ENCODE peak calls at places on chromosomes 16 and 17, in six cellular contexts. V is activated CD8-positive, alpha-beta memory T cell treated with anti-CD3 and anti-CD28 coated beads for 1 hour; H is spleen; I is EH; W is amniotic stem cell; Q is C1 segment of cervical spinal cord. F is an unnamed sample.

GRCh38 chr16:77062878-77063566 is 128.0 kb upstream of the MON1B start:
- DNase-seq in V (no peak), H (no peak), I (no peak), W (no peak), Q (no peak), F (no peak)

GRCh38 chr17:75260679-75261335 is 599 bp downstream of the GGA3 start:
- DNase-seq in V (no peak), H (no peak), I (no peak), W (no peak), Q (no peak), F (no peak)

GRCh38 chr17:19487009-19487600 is 46.5 kb upstream of the SLC47A1 start:
- DNase-seq in V (no peak), H (peak), I (peak), W (no peak), Q (no peak), F (no peak)

GRCh38 chr17:41864837-41865595 is at the start of gene KLHL11:
- DNase-seq in V (peak), H (peak), I (peak), W (peak), Q (peak), F (peak)

GRCh38 chr16:59633996-59634579 is 900.0 kb upstream of the GOT2 start:
- DNase-seq in V (no peak), H (no peak), I (peak), W (no peak), Q (no peak), F (peak)

GRCh38 chr17:29954405-29954804 is 13.0 kb downstream of the EFCAB5 start:
- DNase-seq in V (no peak), H (no peak), I (no peak), W (no peak), Q (no peak), F (no peak)

GRCh38 chr16:83900611-83901010 is 1.7 kb downstream of the MLYCD start:
- DNase-seq in V (no peak), H (no peak), I (no peak), W (no peak), Q (no peak), F (no peak)

GRCh38 chr16:56945847-56946527 is 14.0 kb downstream of the HERPUD1 start:
- DNase-seq in V (no peak), H (no peak), I (peak), W (no peak), Q (no peak), F (no peak)

GRCh38 chr17:17710355-17710727 is 29.1 kb downstream of the RAI1 start:
- DNase-seq in V (no peak), H (no peak), I (no peak), W (no peak), Q (no peak), F (no peak)

GRCh38 chr17:32529604-32530003 is 42.8 kb downstream of the CDK5R1 start:
- DNase-seq in V (no peak), H (no peak), I (peak), W (no peak), Q (no peak), F (no peak)

GRCh38 chr17:33602981-33603380 is 309.9 kb upstream of the ASIC2 start:
- DNase-seq in V (no peak), H (no peak), I (no peak), W (no peak), Q (no peak), F (no peak)

GRCh38 chr16:64864232-64864803 is 257.5 kb downstream of the CDH11 start:
- DNase-seq in V (no peak), H (no peak), I (peak), W (peak), Q (no peak), F (peak)

GRCh38 chr17:76276461-76277299 is 11.5 kb downstream of the UBALD2 start:
- DNase-seq in V (no peak), H (no peak), I (peak), W (no peak), Q (no peak), F (no peak)

GRCh38 chr16:81816793-81817210 is 37.7 kb downstream of the PLCG2 start:
- DNase-seq in V (no peak), H (peak), I (no peak), W (no peak), Q (no peak), F (no peak)

GRCh38 chr17:10195090-10195489 is 3.3 kb downstream of the GAS7 start:
- DNase-seq in V (no peak), H (no peak), I (no peak), W (no peak), Q (no peak), F (no peak)

GRCh38 chr17:6823011-6823442 is 8.5 kb downstream of the TEKT1 start:
- DNase-seq in V (no peak), H (no peak), I (peak), W (no peak), Q (no peak), F (peak)

GRCh38 chr16:86874141-86874540 is 295.8 kb downstream of the FOXL1 start:
- DNase-seq in V (no peak), H (no peak), I (peak), W (no peak), Q (no peak), F (no peak)

GRCh38 chr17:76442341-76443338 is 10.3 kb downstream of the UBE2O start:
- DNase-seq in V (no peak), H (no peak), I (peak), W (no peak), Q (no peak), F (no peak)

GRCh38 chr16:72013389-72013788 is 4.8 kb downstream of the DHODH start:
- DNase-seq in V (no peak), H (no peak), I (peak), W (no peak), Q (no peak), F (no peak)

GRCh38 chr16:188674-189073 is 8.4 kb downstream of the HBQ1 start:
- DNase-seq in V (no peak), H (no peak), I (no peak), W (no peak), Q (no peak), F (no peak)

GRCh38 chr17:66939461-66940114 is 24.9 kb upstream of the CACNG4 start:
- DNase-seq in V (no peak), H (peak), I (no peak), W (no peak), Q (no peak), F (no peak)

GRCh38 chr17:57264776-57265175 is 8.5 kb downstream of the MSI2 start:
- DNase-seq in V (no peak), H (no peak), I (no peak), W (no peak), Q (no peak), F (no peak)

GRCh38 chr17:83160443-83161297 is 81.3 kb downstream of the METRNL start:
- DNase-seq in V (no peak), H (peak), I (no peak), W (no peak), Q (no peak), F (no peak)

GRCh38 chr16:17448640-17449638 is 21.8 kb downstream of the XYLT1 start:
- DNase-seq in V (no peak), H (peak), I (no peak), W (no peak), Q (no peak), F (no peak)

GRCh38 chr16:85465328-85466307 is 147.5 kb upstream of the GSE1 start:
- DNase-seq in V (no peak), H (no peak), I (peak), W (no peak), Q (no peak), F (peak)

GRCh38 chr16:67169642-67170167 is 633 bp upstream of the NOL3 start:
- DNase-seq in V (no peak), H (no peak), I (peak), W (no peak), Q (no peak), F (no peak)

GRCh38 chr17:65190467-65191095 is 53.4 kb downstream of the RGS9 start:
- DNase-seq in V (no peak), H (no peak), I (peak), W (peak), Q (no peak), F (no peak)

GRCh38 chr16:69542974-69543373 is 22.8 kb upstream of the NFAT5 start:
- DNase-seq in V (no peak), H (no peak), I (peak), W (no peak), Q (no peak), F (no peak)

GRCh38 chr17:1829579-1830257 is at the start of the genes RPA1 and SMYD4:
- DNase-seq in V (peak), H (peak), I (peak), W (peak), Q (peak), F (peak)